ENCODE peak calls at places on chromosomes 11 and 22, in four cellular contexts. F is neural progenitor cell; G is CD4-positive, alpha-beta memory T cell; B is H9. I is an unnamed sample. For H3K4me1, the result is how much of the 10 kb centered on the place peaks cover.

GRCh38 chr11:72924568-72925190 is 110.5 kb downstream of the ATG16L2 start:
- DNase-seq in F (no peak), G (peak), B (no peak), I (no peak)

GRCh38 chr11:133815636-133816035 is 29.7 kb downstream of the SPATA19 start:
- DNase-seq in F (no peak), G (no peak), B (no peak), I (no peak)

GRCh38 chr11:70510106-70510505 is 111.8 kb downstream of the CTTN start:
- DNase-seq in F (no peak), G (no peak), B (no peak), I (no peak)

GRCh38 chr11:69799582-69799981 is 19.6 kb downstream of the FGF3 start:
- DNase-seq in F (peak), G (no peak), B (peak), I (no peak)

GRCh38 chr11:71937826-71938225 is 9.0 kb downstream of the RNF121 start:
- DNase-seq in F (no peak), G (no peak), B (no peak), I (no peak)

GRCh38 chr22:37496651-37497599 is 10.7 kb upstream of the MFNG start:
- DNase-seq in F (peak), G (no peak), B (peak), I (no peak)

GRCh38 chr11:72189448-72190250 is 2.3 kb upstream of the FOLR1 start:
- DNase-seq in F (peak), G (no peak), B (no peak), I (peak)

GRCh38 chr11:68935516-68936357 is 32.0 kb downstream of the IGHMBP2 start:
- DNase-seq in F (no peak), G (no peak), B (no peak), I (no peak)

GRCh38 chr11:117045956-117046355 is 52.3 kb downstream of the SIK3 start:
- DNase-seq in F (no peak), G (no peak), B (no peak), I (no peak)

GRCh38 chr11:84645988-84646689 is 981.0 kb downstream of the DLG2 start:
- DNase-seq in F (no peak), G (no peak), B (no peak), I (no peak)

GRCh38 chr11:73971175-73971719 is 11.4 kb downstream of the UCP2 start:
- DNase-seq in F (no peak), G (no peak), B (no peak), I (no peak)

GRCh38 chr11:1473786-1474185 is 12.8 kb downstream of the MOB2 start:
- DNase-seq in F (no peak), G (no peak), B (no peak), I (peak)

GRCh38 chr22:39266398-39267030 is 21.7 kb upstream of the PDGFB start:
- DNase-seq in F (no peak), G (no peak), B (no peak), I (no peak)

GRCh38 chr11:61848631-61849030 is 20.5 kb downstream of the FADS2 start:
- DNase-seq in F (no peak), G (no peak), B (no peak), I (no peak)

GRCh38 chr11:2444301-2445106 is at the start of the genes KCNQ1 and TRPM5:
- DNase-seq in F (peak), G (peak), B (peak), I (peak)

GRCh38 chr11:65412271-65413076 is 10.1 kb upstream of the NEAT1 start:
- DNase-seq in F (no peak), G (no peak), B (no peak), I (peak)

GRCh38 chr22:43878079-43878795 is 13.6 kb downstream of the PNPLA5 start:
- DNase-seq in F (no peak), G (no peak), B (peak), I (no peak)

GRCh38 chr11:22711212-22711770 is 44.9 kb downstream of the GAS2 start:
- DNase-seq in F (no peak), G (no peak), B (no peak), I (no peak)

GRCh38 chr22:45253039-45253641 is 12.4 kb upstream of the KIAA0930 start:
- DNase-seq in F (no peak), G (no peak), B (no peak), I (no peak)
- H3K27ac ChIP-seq in F (no peak), G (no peak), B (no peak), I (no peak)

GRCh38 chr11:12196335-12196734 is 85.9 kb downstream of the MICAL2 start:
- DNase-seq in F (no peak), G (peak), B (no peak), I (no peak)
- H3K4me1 ChIP-seq in F (under half), G (half or more), B (under half), I (under half)

DNA sequence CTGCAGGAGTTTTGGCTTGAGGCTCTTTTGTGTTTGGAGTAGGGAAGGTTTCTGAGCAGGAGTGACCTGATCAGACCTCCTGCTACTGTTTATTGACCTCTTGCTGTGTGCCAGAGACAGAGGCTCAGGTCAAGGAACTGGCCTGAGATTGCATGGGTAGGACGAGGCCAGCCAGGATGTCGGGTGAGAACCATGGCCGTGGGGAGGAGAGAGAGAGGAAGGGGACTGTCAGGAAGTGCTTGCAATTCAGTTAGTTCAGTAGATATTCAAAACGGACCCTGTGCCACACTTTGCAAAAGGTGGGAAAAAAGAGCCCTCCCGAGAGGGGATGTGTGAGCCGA is 14.0 kb downstream of the TBC1D22A start:
- DNase-seq in F (no peak), G (no peak), B (no peak), I (no peak)
- H3K27ac ChIP-seq in F (no peak), G (peak), B (no peak), I (peak)

GRCh38 chr11:67437082-67437821 is at the start of gene PTPRCAP:
- DNase-seq in F (no peak), G (peak), B (no peak), I (no peak)
- H3K4me1 ChIP-seq in F (under half), G (half or more), B (under half), I (under half)

DNA sequence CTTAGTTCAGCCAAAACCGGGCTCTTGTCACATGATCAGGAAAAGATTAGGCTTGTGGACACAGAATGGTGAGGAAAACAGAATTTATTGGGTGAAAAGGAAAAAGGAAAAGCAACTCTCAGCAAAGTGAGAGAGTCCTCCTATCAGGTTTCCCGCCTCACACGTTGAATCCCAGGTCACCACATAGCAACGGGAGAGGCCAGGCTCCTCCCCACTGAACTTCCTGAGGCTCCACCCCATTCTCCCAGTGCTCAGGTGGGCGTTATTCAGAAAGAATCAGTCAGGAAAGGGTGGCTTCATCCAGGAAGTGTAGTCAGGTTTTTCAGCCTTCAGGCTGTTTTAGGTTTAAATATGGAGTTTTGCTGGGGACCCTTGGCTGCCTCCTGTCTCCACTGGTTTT is 66.9 kb downstream of the SPON1 start:
- DNase-seq in F (no peak), G (no peak), B (peak), I (no peak)
- H3K27ac ChIP-seq in F (no peak), G (no peak), B (no peak), I (no peak)

GRCh38 chr11:19774817-19775600 is 62.4 kb downstream of the NAV2 start:
- DNase-seq in F (no peak), G (no peak), B (no peak), I (no peak)

GRCh38 chr11:19775622-19776021 is 63.0 kb downstream of the NAV2 start:
- DNase-seq in F (no peak), G (no peak), B (no peak), I (no peak)

GRCh38 chr11:19777032-19777341 is 64.3 kb downstream of the NAV2 start:
- DNase-seq in F (peak), G (no peak), B (peak), I (no peak)

GRCh38 chr11:19779740-19780139 is 67.1 kb downstream of the NAV2 start:
- DNase-seq in F (no peak), G (no peak), B (no peak), I (no peak)

DNA sequence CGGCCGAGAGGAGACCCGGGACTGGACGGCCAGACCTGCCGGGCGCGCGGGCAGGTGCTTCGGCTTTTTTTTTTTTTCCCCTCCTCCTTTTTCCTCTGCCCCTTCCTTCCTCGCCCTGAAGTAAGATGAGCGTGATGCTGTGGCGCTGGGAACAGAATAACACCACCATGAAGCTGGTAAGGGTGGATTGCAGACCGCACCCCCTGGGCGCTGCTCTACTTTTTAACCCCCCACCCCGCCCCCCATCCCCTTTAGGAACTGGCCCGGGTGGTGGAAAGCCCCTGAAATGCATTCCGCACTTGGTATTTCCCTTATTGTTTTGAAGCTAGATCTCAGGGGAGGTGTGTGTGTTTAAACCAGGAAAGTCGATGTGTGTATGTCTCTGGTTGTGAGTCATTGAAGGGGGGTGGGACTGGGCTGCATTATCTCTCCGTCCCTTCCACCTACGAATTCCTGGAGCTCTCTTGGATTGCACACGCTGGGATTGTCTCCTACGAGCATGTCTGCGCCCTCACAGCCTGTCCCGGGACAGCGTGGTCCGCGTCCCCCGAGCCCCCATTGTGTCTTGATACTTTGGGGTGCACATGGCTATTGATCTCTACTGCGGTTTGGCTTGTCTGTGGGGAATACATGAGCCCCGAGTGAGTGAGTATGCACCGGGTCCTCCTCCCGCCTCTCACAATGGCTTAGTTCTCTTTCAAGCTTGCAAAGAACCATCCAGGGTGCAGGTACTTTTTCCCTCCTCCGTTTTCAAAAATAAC is 64.9 kb downstream of the NAV2 start:
- DNase-seq in F (peak), G (no peak), B (peak), I (no peak)
- H3K4me1 ChIP-seq in F (half or more), G (under half), B (under half), I (under half)

GRCh38 chr11:75554258-75555022 is 7.6 kb upstream of the SERPINH1 start:
- DNase-seq in F (peak), G (no peak), B (peak), I (peak)
- H3K27ac ChIP-seq in F (peak), G (no peak), B (no peak), I (peak)

I was measured in lower lobe of right lung.